ENCODE peak calls at places on chromosomes 1 and 21, in seven cellular contexts. One of them, this sample, is unnamed.

GRCh38 chr1:17405898-17406759 is 33.3 kb downstream of the RCC2 start:
- DNase-seq in sigmoid colon: no peak
- DNase-seq in A549: peak
- DNase-seq in right lobe of liver: peak
- DNase-seq in ovary: peak
- DNase-seq in stomach: peak
- DNase-seq in prostate gland: peak
- DNase-seq in this sample: peak

GRCh38 chr1:112011231-112011630 is 21.8 kb upstream of the KCND3 start:
- DNase-seq in ovary: no peak
- DNase-seq in stomach: no peak
- DNase-seq in sigmoid colon: peak
- DNase-seq in right lobe of liver: no peak
- DNase-seq in A549: no peak
- DNase-seq in prostate gland: no peak
- DNase-seq in this sample: no peak

GRCh38 chr1:115237507-115237906 is 100.5 kb downstream of the NGF start:
- DNase-seq in right lobe of liver: no peak
- DNase-seq in ovary: no peak
- DNase-seq in sigmoid colon: no peak
- DNase-seq in prostate gland: no peak
- DNase-seq in stomach: no peak
- DNase-seq in A549: no peak
- DNase-seq in this sample: no peak

GRCh38 chr1:209076688-209077087 is 506.8 kb upstream of the CAMK1G start:
- DNase-seq in ovary: no peak
- DNase-seq in stomach: no peak
- DNase-seq in right lobe of liver: no peak
- DNase-seq in prostate gland: no peak
- DNase-seq in sigmoid colon: no peak
- DNase-seq in A549: peak
- DNase-seq in this sample: no peak

GRCh38 chr1:207040181-207040533 is 7.6 kb upstream of the C1orf116 start:
- DNase-seq in stomach: no peak
- DNase-seq in sigmoid colon: no peak
- DNase-seq in right lobe of liver: no peak
- DNase-seq in ovary: no peak
- DNase-seq in A549: no peak
- DNase-seq in prostate gland: no peak
- DNase-seq in this sample: no peak

GRCh38 chr1:61254629-61255323 is 172.4 kb downstream of the NFIA start:
- DNase-seq in right lobe of liver: no peak
- DNase-seq in A549: no peak
- DNase-seq in sigmoid colon: peak
- DNase-seq in stomach: no peak
- DNase-seq in ovary: peak
- DNase-seq in prostate gland: peak
- DNase-seq in this sample: no peak

GRCh38 chr1:41521766-41522165 is 37.3 kb upstream of the EDN2 start:
- DNase-seq in right lobe of liver: no peak
- DNase-seq in A549: no peak
- DNase-seq in prostate gland: no peak
- DNase-seq in stomach: no peak
- DNase-seq in ovary: no peak
- DNase-seq in sigmoid colon: no peak
- DNase-seq in this sample: no peak

GRCh38 chr1:57158660-57159059 is 192.8 kb upstream of the C8B start:
- DNase-seq in ovary: no peak
- DNase-seq in sigmoid colon: no peak
- DNase-seq in stomach: no peak
- DNase-seq in prostate gland: no peak
- DNase-seq in A549: no peak
- DNase-seq in right lobe of liver: no peak
- DNase-seq in this sample: no peak

GRCh38 chr1:164857439-164857838 is 298.5 kb downstream of the PBX1 start:
- DNase-seq in right lobe of liver: no peak
- DNase-seq in prostate gland: no peak
- DNase-seq in sigmoid colon: no peak
- DNase-seq in stomach: no peak
- DNase-seq in A549: no peak
- DNase-seq in ovary: no peak
- DNase-seq in this sample: no peak

DNA sequence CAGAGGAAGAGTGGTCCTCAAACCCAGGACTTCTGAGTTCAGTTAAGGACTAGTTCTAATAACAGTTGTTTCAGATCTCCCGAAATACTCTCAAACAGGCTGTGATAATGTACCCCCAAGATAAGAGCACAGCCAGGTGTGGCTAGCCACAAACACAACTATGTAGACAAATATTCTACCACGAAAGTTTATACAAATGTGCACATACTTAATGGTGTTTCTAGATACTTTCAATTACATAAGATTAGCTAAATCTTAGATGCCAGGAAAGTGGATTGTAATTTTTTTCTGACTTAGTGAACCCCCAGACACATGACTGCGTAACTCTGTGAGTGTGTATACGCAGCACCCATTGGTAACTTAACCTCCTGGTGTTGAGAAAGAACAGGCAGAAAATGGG is 270.0 kb downstream of the USP25 start:
- DNase-seq in A549: no peak
- DNase-seq in ovary: no peak
- DNase-seq in right lobe of liver: no peak
- DNase-seq in sigmoid colon: no peak
- DNase-seq in stomach: no peak
- DNase-seq in prostate gland: no peak
- DNase-seq in this sample: no peak
- H3K4me3 ChIP-seq in A549: no peak
- H3K4me3 ChIP-seq in ovary: no peak
- H3K4me3 ChIP-seq in right lobe of liver: no peak
- H3K4me3 ChIP-seq in sigmoid colon: no peak
- H3K4me3 ChIP-seq in stomach: no peak
- H3K4me3 ChIP-seq in prostate gland: no peak
- H3K4me3 ChIP-seq in this sample: no peak

GRCh38 chr1:183247484-183247883 is 61.4 kb downstream of the LAMC2 start:
- DNase-seq in right lobe of liver: no peak
- DNase-seq in prostate gland: no peak
- DNase-seq in ovary: no peak
- DNase-seq in A549: no peak
- DNase-seq in stomach: no peak
- DNase-seq in sigmoid colon: no peak
- DNase-seq in this sample: no peak

GRCh38 chr1:183247066-183247465 is 61.0 kb downstream of the LAMC2 start:
- DNase-seq in prostate gland: no peak
- DNase-seq in ovary: no peak
- DNase-seq in right lobe of liver: no peak
- DNase-seq in sigmoid colon: no peak
- DNase-seq in A549: no peak
- DNase-seq in stomach: no peak
- DNase-seq in this sample: no peak

GRCh38 chr1:183247931-183248330 is 61.9 kb downstream of the LAMC2 start:
- DNase-seq in right lobe of liver: no peak
- DNase-seq in ovary: no peak
- DNase-seq in stomach: no peak
- DNase-seq in A549: no peak
- DNase-seq in prostate gland: no peak
- DNase-seq in sigmoid colon: no peak
- DNase-seq in this sample: no peak

GRCh38 chr1:183249941-183250452 is 63.9 kb downstream of the LAMC2 start:
- DNase-seq in prostate gland: no peak
- DNase-seq in stomach: no peak
- DNase-seq in right lobe of liver: no peak
- DNase-seq in sigmoid colon: no peak
- DNase-seq in A549: no peak
- DNase-seq in ovary: no peak
- DNase-seq in this sample: no peak

GRCh38 chr1:183248989-183249691 is 63.1 kb downstream of the LAMC2 start:
- DNase-seq in ovary: no peak
- DNase-seq in A549: no peak
- DNase-seq in sigmoid colon: no peak
- DNase-seq in stomach: no peak
- DNase-seq in right lobe of liver: no peak
- DNase-seq in prostate gland: no peak
- DNase-seq in this sample: no peak
- H3K27ac ChIP-seq in ovary: no peak
- H3K27ac ChIP-seq in A549: no peak
- H3K27ac ChIP-seq in sigmoid colon: no peak
- H3K27ac ChIP-seq in stomach: no peak
- H3K27ac ChIP-seq in right lobe of liver: no peak
- H3K27ac ChIP-seq in prostate gland: no peak
- H3K27ac ChIP-seq in this sample: no peak

GRCh38 chr1:212412374-212412773 is 2.3 kb downstream of the PACC1 start:
- DNase-seq in ovary: no peak
- DNase-seq in right lobe of liver: no peak
- DNase-seq in A549: no peak
- DNase-seq in prostate gland: no peak
- DNase-seq in stomach: no peak
- DNase-seq in sigmoid colon: no peak
- DNase-seq in this sample: no peak

GRCh38 chr1:212410231-212410825 is 4.4 kb downstream of the PACC1 start:
- DNase-seq in prostate gland: no peak
- DNase-seq in ovary: no peak
- DNase-seq in A549: no peak
- DNase-seq in stomach: no peak
- DNase-seq in right lobe of liver: peak
- DNase-seq in sigmoid colon: no peak
- DNase-seq in this sample: no peak

GRCh38 chr1:212415107-212415841 is 588 bp upstream of the PACC1 start:
- DNase-seq in ovary: no peak
- DNase-seq in stomach: no peak
- DNase-seq in right lobe of liver: no peak
- DNase-seq in prostate gland: no peak
- DNase-seq in sigmoid colon: no peak
- DNase-seq in A549: no peak
- DNase-seq in this sample: no peak

GRCh38 chr1:212413902-212414327 is 771 bp downstream of the PACC1 start:
- DNase-seq in ovary: no peak
- DNase-seq in stomach: no peak
- DNase-seq in A549: no peak
- DNase-seq in right lobe of liver: no peak
- DNase-seq in sigmoid colon: no peak
- DNase-seq in prostate gland: no peak
- DNase-seq in this sample: no peak

DNA sequence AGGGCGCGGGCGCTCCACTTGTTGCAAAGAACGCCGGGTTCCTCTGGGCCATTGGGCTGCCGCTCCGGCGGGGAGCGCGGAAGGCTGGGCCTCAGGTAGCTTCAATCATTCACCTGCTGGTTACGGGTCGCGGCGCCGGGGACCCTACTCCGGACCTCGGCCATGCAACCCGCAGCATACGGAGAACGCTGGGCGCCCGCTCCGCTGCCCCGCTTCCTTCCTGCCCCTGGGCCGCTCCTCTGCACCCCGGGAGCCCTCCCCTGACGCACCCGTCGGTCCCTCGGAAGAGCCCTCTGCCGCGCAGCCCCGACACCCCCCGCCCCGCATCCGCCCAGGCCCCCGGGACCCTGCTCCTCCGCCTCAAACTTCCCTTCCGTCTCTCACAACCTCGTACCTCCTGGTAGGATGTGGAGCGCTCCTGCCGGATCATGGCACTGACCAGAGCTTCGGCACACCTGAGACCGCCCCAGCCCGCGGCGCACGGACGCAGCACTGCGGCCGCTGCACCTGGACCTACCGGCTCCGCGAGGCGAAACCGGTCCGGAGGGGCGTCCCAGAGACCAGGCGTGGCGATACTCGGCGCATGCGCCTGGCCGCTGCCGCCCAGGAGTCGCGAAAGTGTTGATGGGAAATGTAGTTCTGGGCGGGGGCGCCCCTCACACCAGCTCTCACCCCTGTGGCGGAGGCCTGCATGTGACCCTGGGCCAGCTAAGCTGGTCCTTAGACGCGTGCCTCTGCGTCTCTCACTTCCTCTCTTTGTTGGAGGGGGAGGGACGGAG is at the start of gene PACC1:
- DNase-seq in A549: peak
- DNase-seq in ovary: peak
- DNase-seq in sigmoid colon: peak
- DNase-seq in right lobe of liver: peak
- DNase-seq in prostate gland: peak
- DNase-seq in stomach: peak
- DNase-seq in this sample: peak
- TF ChIP-seq POLR2A in A549: peak
- TF ChIP-seq POLR2A in ovary: no peak
- TF ChIP-seq POLR2A in sigmoid colon: no peak
- TF ChIP-seq POLR2A in right lobe of liver: peak
- TF ChIP-seq POLR2A in prostate gland: peak
- TF ChIP-seq POLR2A in stomach: no peak
- TF ChIP-seq POLR2A in this sample: no peak

GRCh38 chr1:6491966-6492365 is 499 bp upstream of the PLEKHG5 start:
- DNase-seq in A549: no peak
- DNase-seq in ovary: no peak
- DNase-seq in right lobe of liver: no peak
- DNase-seq in prostate gland: no peak
- DNase-seq in stomach: no peak
- DNase-seq in sigmoid colon: no peak
- DNase-seq in this sample: no peak
- H3K4me3 ChIP-seq in A549: no peak
- H3K4me3 ChIP-seq in ovary: no peak
- H3K4me3 ChIP-seq in right lobe of liver: no peak
- H3K4me3 ChIP-seq in prostate gland: no peak
- H3K4me3 ChIP-seq in stomach: no peak
- H3K4me3 ChIP-seq in sigmoid colon: no peak
- H3K4me3 ChIP-seq in this sample: no peak

This sample was measured in spleen.